ENCODE peak calls at places on chromosomes 11 and 22, in nine cellular contexts. K, L, X, J, Q, H, U, V and D are unnamed samples.

GRCh38 chr11:125295922-125296321 is 131.4 kb downstream of the PKNOX2 start:
- DNase-seq in L (peak; percentile 70), Q (no peak), J (no peak), H (no peak), V (no peak), X (peak; percentile 30), U (no peak), K (no peak), D (no peak)

GRCh38 chr22:39839917-39840510 is 53.5 kb downstream of the ENTHD1 start:
- DNase-seq in H (no peak), X (no peak), J (no peak), V (no peak), U (no peak), Q (no peak), K (no peak), L (no peak), D (no peak)

GRCh38 chr11:61885166-61885778 is 6.1 kb downstream of the FADS3 start:
- DNase-seq in L (no peak), Q (no peak), K (no peak), X (no peak), H (no peak), J (no peak), V (no peak), U (no peak), D (no peak)

GRCh38 chr22:17786435-17787158 is 12.3 kb upstream of the BID start:
- DNase-seq in V (peak; percentile 72), U (no peak), K (no peak), H (no peak), L (peak; percentile 87), X (peak; percentile 83), J (no peak), Q (no peak), D (no peak)

GRCh38 chr22:24601217-24602104 is 1.5 kb upstream of the GGT1 start:
- DNase-seq in X (peak; percentile 65), V (no peak), H (no peak), J (no peak), K (no peak), U (no peak), Q (no peak), L (peak; percentile 87), D (peak; percentile 76)

GRCh38 chr11:130636672-130637463 is 188.4 kb downstream of the ADAMTS15 start:
- DNase-seq in Q (no peak), K (no peak), X (no peak), L (no peak), J (no peak), U (no peak), H (no peak), V (no peak), D (no peak)

GRCh38 chr22:17083255-17083654 is 1.5 kb upstream of the IL17RA start:
- DNase-seq in J (no peak), V (no peak), K (no peak), X (no peak), Q (no peak), U (no peak), H (no peak), L (no peak), D (no peak)

GRCh38 chr11:66859686-66860448 is 3.0 kb downstream of the LRFN4 start:
- DNase-seq in K (no peak), V (no peak), X (no peak), H (no peak), J (no peak), U (no peak), L (peak; percentile 31), Q (no peak), D (no peak)

GRCh38 chr11:134911514-134912180 is 499.6 kb upstream of the B3GAT1 start:
- DNase-seq in K (no peak), X (no peak), U (no peak), H (no peak), J (no peak), L (no peak), V (no peak), Q (no peak), D (no peak)

GRCh38 chr11:47105541-47105940 is 71.1 kb downstream of the ARFGAP2 start:
- DNase-seq in H (no peak), U (no peak), Q (no peak), X (no peak), V (no peak), L (no peak), K (no peak), J (no peak), D (no peak)

GRCh38 chr22:46295277-46295971 is 1.2 kb upstream of the GTSE1 start:
- DNase-seq in Q (no peak), K (no peak), J (no peak), V (no peak), U (no peak), H (no peak), X (no peak), L (no peak), D (no peak)

GRCh38 chr11:42473116-42473515 is 838.7 kb upstream of the API5 start:
- DNase-seq in V (no peak), J (no peak), X (no peak), U (no peak), L (no peak), K (no peak), H (no peak), Q (no peak), D (no peak)

GRCh38 chr11:14114269-14114668 is 151.7 kb downstream of the SPON1 start:
- DNase-seq in V (no peak), U (no peak), Q (no peak), K (no peak), J (no peak), X (peak; percentile 12), H (no peak), L (no peak), D (no peak)

GRCh38 chr11:122754553-122755322 is 83.6 kb upstream of the CRTAM start:
- DNase-seq in Q (no peak), K (no peak), X (no peak), H (peak; percentile 44), L (no peak), V (no peak), J (peak; percentile 76), U (no peak), D (peak; percentile 43)